ENCODE peak calls at places on chromosome 7, in six cellular contexts. A is AG09319; I is AG04450; G is NCI-H2029; N is activated CD8-positive, alpha-beta memory T cell treated with anti-CD3 and anti-CD28 coated beads, Interleukin-2, amount 10 ng/mL, durations not matched to agents 7 days and 5 days; U is EH. Z is an unnamed sample.

GRCh38 chr7:73774923-73775322 is 4.9 kb upstream of the CLDN3 start:
- DNase-seq in A (no peak), I (no peak), G (no peak), N (no peak), U (peak), Z (no peak)

GRCh38 chr7:129144095-129144833 is at the start of gene TSPAN33:
- DNase-seq in A (peak), I (no peak), G (peak), N (peak), U (peak), Z (no peak)

GRCh38 chr7:2032030-2032875 is 200.5 kb downstream of the MAD1L1 start:
- DNase-seq in A (no peak), I (no peak), G (peak), N (no peak), U (peak), Z (no peak)

GRCh38 chr7:128410092-128410665 is 397 bp upstream of the IMPDH1 start:
- DNase-seq in A (peak), I (peak), G (no peak), N (peak), U (peak), Z (peak)

GRCh38 chr7:150787321-150788281 is 12.6 kb downstream of the TMEM176B start:
- DNase-seq in A (no peak), I (no peak), G (peak), N (no peak), U (no peak), Z (no peak)

GRCh38 chr7:94923412-94923811 is 16.0 kb downstream of the PPP1R9A start:
- DNase-seq in A (no peak), I (no peak), G (no peak), N (no peak), U (no peak), Z (no peak)

GRCh38 chr7:114405427-114405826 is 9.2 kb upstream of the FOXP2 start:
- DNase-seq in A (no peak), I (no peak), G (no peak), N (no peak), U (no peak), Z (no peak)

GRCh38 chr7:38615665-38616064 is 15.5 kb downstream of the AMPH start:
- DNase-seq in A (no peak), I (no peak), G (no peak), N (no peak), U (no peak), Z (no peak)

GRCh38 chr7:137920637-137921473 is 74.1 kb upstream of the DGKI start:
- DNase-seq in A (no peak), I (no peak), G (no peak), N (no peak), U (peak), Z (no peak)

GRCh38 chr7:77991656-77992055 is 193.1 kb downstream of the PHTF2 start:
- DNase-seq in A (no peak), I (no peak), G (no peak), N (no peak), U (no peak), Z (no peak)

GRCh38 chr7:36583318-36583717 is 141.0 kb downstream of the AOAH start:
- DNase-seq in A (no peak), I (no peak), G (no peak), N (no peak), U (no peak), Z (no peak)

GRCh38 chr7:158824028-158824427 is 5.3 kb downstream of the ESYT2 start:
- DNase-seq in A (no peak), I (no peak), G (no peak), N (peak), U (no peak), Z (no peak)